ENCODE peak calls at places on chromosomes 16 and 17, in four cellular contexts. One of them, this sample, is unnamed.

GRCh38 chr16:1839554-1839953 is 12.5 kb downstream of the FAHD1 start:
- DNase-seq in stomach: no peak
- DNase-seq in cardiac muscle cell: no peak
- DNase-seq in cardiac fibroblast: peak; percentile 41
- DNase-seq in this sample: no peak

GRCh38 chr17:34243732-34244299 is 11.3 kb upstream of the CCL2 start:
- DNase-seq in cardiac muscle cell: no peak
- DNase-seq in cardiac fibroblast: no peak
- DNase-seq in stomach: no peak
- DNase-seq in this sample: no peak

GRCh38 chr16:61820398-61820797 is 215.8 kb downstream of the CDH8 start:
- DNase-seq in cardiac fibroblast: no peak
- DNase-seq in cardiac muscle cell: no peak
- DNase-seq in stomach: no peak
- DNase-seq in this sample: no peak

GRCh38 chr17:57092779-57093178 is 7.7 kb downstream of the AKAP1 start:
- DNase-seq in stomach: no peak
- DNase-seq in cardiac fibroblast: no peak
- DNase-seq in cardiac muscle cell: no peak
- DNase-seq in this sample: no peak

GRCh38 chr16:30958164-30959083 is 870 bp downstream of the SETD1A start:
- DNase-seq in cardiac fibroblast: peak; percentile 61
- DNase-seq in cardiac muscle cell: peak; percentile 82
- DNase-seq in stomach: peak; percentile 56
- DNase-seq in this sample: peak; percentile 47

GRCh38 chr16:60907645-60908044 is 1128.6 kb downstream of the CDH8 start:
- DNase-seq in cardiac fibroblast: no peak
- DNase-seq in stomach: no peak
- DNase-seq in cardiac muscle cell: no peak
- DNase-seq in this sample: no peak

GRCh38 chr17:58995247-58995940 is 111.3 kb downstream of the TRIM37 start:
- DNase-seq in cardiac muscle cell: no peak
- DNase-seq in stomach: no peak
- DNase-seq in cardiac fibroblast: peak; percentile 23
- DNase-seq in this sample: no peak

GRCh38 chr16:2609827-2610470 is 72.1 kb downstream of the PDPK1 start:
- DNase-seq in cardiac muscle cell: no peak
- DNase-seq in stomach: no peak
- DNase-seq in cardiac fibroblast: no peak
- DNase-seq in this sample: no peak

GRCh38 chr16:84730406-84731106 is 30.8 kb downstream of the USP10 start:
- DNase-seq in stomach: peak; percentile 63
- DNase-seq in cardiac muscle cell: peak; percentile 53
- DNase-seq in cardiac fibroblast: peak; percentile 93
- DNase-seq in this sample: peak; percentile 90

GRCh38 chr16:81409016-81409556 is 35.5 kb upstream of the CMIP start:
- DNase-seq in cardiac fibroblast: no peak
- DNase-seq in stomach: no peak
- DNase-seq in cardiac muscle cell: no peak
- DNase-seq in this sample: no peak

GRCh38 chr17:38320482-38320881 is 23.3 kb downstream of the GPR179 start:
- DNase-seq in cardiac fibroblast: no peak
- DNase-seq in cardiac muscle cell: no peak
- DNase-seq in stomach: no peak
- DNase-seq in this sample: no peak

GRCh38 chr16:84116720-84117481 is at the start of gene MBTPS1:
- DNase-seq in cardiac fibroblast: peak; percentile 99
- DNase-seq in stomach: peak; percentile 99
- DNase-seq in cardiac muscle cell: peak; percentile 99
- DNase-seq in this sample: peak; percentile 98

DNA sequence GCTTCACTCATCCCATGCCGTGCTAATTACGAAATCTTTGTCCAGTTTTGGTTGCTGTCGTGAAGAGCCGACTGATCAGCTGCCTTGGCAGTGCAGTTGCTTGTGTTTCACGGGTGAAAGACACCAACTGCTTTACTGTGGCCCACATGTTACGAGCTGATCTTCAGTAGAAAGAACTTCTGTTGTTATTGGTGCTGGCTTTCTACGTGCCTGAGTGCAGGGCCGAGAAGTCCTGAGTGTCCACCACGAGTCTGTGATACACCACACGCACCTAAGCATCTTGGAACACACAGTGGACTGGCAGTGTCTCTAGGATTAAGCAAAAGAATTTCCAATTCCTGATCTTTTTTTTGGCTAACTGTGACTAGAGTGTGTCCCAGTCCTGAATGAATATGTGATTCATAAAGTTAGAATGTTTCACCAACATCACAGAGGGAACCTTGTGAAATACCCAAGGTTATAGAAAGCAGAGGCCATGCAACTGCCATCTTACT is 70.4 kb upstream of the CLEC18A start:
- DNase-seq in cardiac muscle cell: no peak
- DNase-seq in cardiac fibroblast: no peak
- DNase-seq in stomach: no peak
- DNase-seq in this sample: peak; percentile 4
- TF ChIP-seq CTCF in cardiac muscle cell: no peak
- TF ChIP-seq CTCF in cardiac fibroblast: no peak
- TF ChIP-seq CTCF in stomach: no peak
- TF ChIP-seq CTCF in this sample: no peak

GRCh38 chr17:76909971-76910760 is 42.0 kb downstream of the MGAT5B start:
- DNase-seq in cardiac fibroblast: peak; percentile 40
- DNase-seq in stomach: peak; percentile 50
- DNase-seq in cardiac muscle cell: peak; percentile 92
- DNase-seq in this sample: peak; percentile 55
- TF ChIP-seq CTCF in cardiac fibroblast: no peak
- TF ChIP-seq CTCF in stomach: no peak
- TF ChIP-seq CTCF in cardiac muscle cell: no peak
- TF ChIP-seq CTCF in this sample: no peak

GRCh38 chr17:54426287-54426886 is 474.3 kb upstream of the TOM1L1 start:
- DNase-seq in cardiac muscle cell: peak; percentile 57
- DNase-seq in cardiac fibroblast: no peak
- DNase-seq in stomach: no peak
- DNase-seq in this sample: peak; percentile 24
- TF ChIP-seq CTCF in cardiac muscle cell: no peak
- TF ChIP-seq CTCF in cardiac fibroblast: no peak
- TF ChIP-seq CTCF in stomach: no peak
- TF ChIP-seq CTCF in this sample: peak; percentile 60

GRCh38 chr17:60138769-60139437 is 10.9 kb upstream of the CA4 start:
- DNase-seq in cardiac muscle cell: no peak
- DNase-seq in cardiac fibroblast: no peak
- DNase-seq in stomach: no peak
- DNase-seq in this sample: no peak

GRCh38 chr17:60142872-60143499 is 6.8 kb upstream of the CA4 start:
- DNase-seq in cardiac muscle cell: peak; percentile 88
- DNase-seq in stomach: peak; percentile 93
- DNase-seq in cardiac fibroblast: peak; percentile 92
- DNase-seq in this sample: peak; percentile 91

GRCh38 chr17:60137731-60138130 is 12.0 kb upstream of the CA4 start:
- DNase-seq in cardiac muscle cell: no peak
- DNase-seq in stomach: no peak
- DNase-seq in cardiac fibroblast: no peak
- DNase-seq in this sample: no peak

GRCh38 chr17:60141111-60142018 is 8.4 kb upstream of the CA4 start:
- DNase-seq in cardiac fibroblast: no peak
- DNase-seq in stomach: peak; percentile 89
- DNase-seq in cardiac muscle cell: peak; percentile 34
- DNase-seq in this sample: no peak

DNA sequence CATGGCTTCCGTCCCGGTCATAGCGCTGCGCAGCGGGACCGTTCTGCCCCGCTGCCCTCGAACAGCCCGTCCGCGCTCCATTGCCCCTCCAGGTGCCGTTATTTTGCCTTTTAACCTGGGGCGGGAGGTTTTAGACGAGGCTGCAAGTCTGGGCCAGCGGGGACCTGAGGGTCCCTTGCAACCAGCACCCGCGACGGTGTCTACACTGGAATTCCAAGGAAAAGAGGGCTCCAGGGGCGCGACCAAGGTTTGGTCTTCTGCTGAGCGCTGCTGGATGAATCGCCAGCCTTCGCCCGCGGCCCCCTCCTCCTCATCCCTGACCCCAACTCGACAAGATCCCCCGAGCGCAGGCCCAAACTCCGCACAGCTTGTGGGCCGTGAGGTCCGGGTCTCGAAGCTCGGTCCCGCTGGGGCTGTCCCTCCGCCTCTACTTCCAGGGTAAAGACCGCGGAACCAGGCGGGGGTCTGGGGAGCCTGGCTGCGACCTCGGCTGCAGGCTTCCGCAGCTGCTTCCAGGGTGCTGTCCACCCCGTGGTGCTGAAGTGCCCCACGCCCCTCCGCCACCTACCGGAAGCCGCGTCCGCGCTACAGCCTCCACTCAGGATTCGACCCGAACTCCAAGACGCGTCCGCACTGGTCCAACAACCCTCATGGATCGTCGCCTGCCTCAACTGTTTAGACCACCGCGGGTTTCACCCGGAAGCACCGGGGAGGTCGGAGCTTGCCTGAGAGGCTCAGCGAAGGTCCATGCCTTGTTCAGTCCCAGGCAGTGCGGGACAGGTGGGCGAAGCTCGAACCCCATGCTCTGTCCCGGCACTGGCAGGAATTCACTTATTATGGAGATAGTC is 10.1 kb upstream of the CA4 start:
- DNase-seq in stomach: peak; percentile 79
- DNase-seq in cardiac fibroblast: peak; percentile 73
- DNase-seq in cardiac muscle cell: peak; percentile 88
- DNase-seq in this sample: no peak
- TF ChIP-seq CTCF in stomach: no peak
- TF ChIP-seq CTCF in cardiac fibroblast: peak; percentile 75
- TF ChIP-seq CTCF in cardiac muscle cell: peak; percentile 75
- TF ChIP-seq CTCF in this sample: peak; percentile 35

GRCh38 chr17:9229826-9230201 is 208.5 kb downstream of the NTN1 start:
- DNase-seq in cardiac fibroblast: no peak
- DNase-seq in cardiac muscle cell: no peak
- DNase-seq in stomach: no peak
- DNase-seq in this sample: no peak

GRCh38 chr17:9230346-9230745 is 209.0 kb downstream of the NTN1 start:
- DNase-seq in cardiac muscle cell: no peak
- DNase-seq in stomach: no peak
- DNase-seq in cardiac fibroblast: no peak
- DNase-seq in this sample: no peak

GRCh38 chr17:9227819-9228407 is 206.6 kb downstream of the NTN1 start:
- DNase-seq in cardiac muscle cell: no peak
- DNase-seq in stomach: no peak
- DNase-seq in cardiac fibroblast: no peak
- DNase-seq in this sample: no peak

GRCh38 chr17:9229160-9229825 is 208.0 kb downstream of the NTN1 start:
- DNase-seq in stomach: no peak
- DNase-seq in cardiac fibroblast: no peak
- DNase-seq in cardiac muscle cell: no peak
- DNase-seq in this sample: no peak

GRCh38 chr17:9228408-9229159 is 207.3 kb downstream of the NTN1 start:
- DNase-seq in stomach: no peak
- DNase-seq in cardiac fibroblast: peak; percentile 83
- DNase-seq in cardiac muscle cell: no peak
- DNase-seq in this sample: peak; percentile 41
- TF ChIP-seq CTCF in stomach: no peak
- TF ChIP-seq CTCF in cardiac fibroblast: no peak
- TF ChIP-seq CTCF in cardiac muscle cell: peak; percentile 8
- TF ChIP-seq CTCF in this sample: no peak

GRCh38 chr16:72530434-72530833 is 358.5 kb upstream of the PMFBP1 start:
- DNase-seq in stomach: no peak
- DNase-seq in cardiac fibroblast: peak; percentile 87
- DNase-seq in cardiac muscle cell: no peak
- DNase-seq in this sample: peak; percentile 85
- TF ChIP-seq CTCF in stomach: no peak
- TF ChIP-seq CTCF in cardiac fibroblast: peak; percentile 59
- TF ChIP-seq CTCF in cardiac muscle cell: peak; percentile 52
- TF ChIP-seq CTCF in this sample: peak; percentile 17

This sample was measured in MCF 10A.